ENCODE peak calls at places on chromosomes 1 and 21, in nine cellular contexts. One of them, this sample, is unnamed.

GRCh38 chr1:15617874-15618684 is 821 bp downstream of the DDI2 start:
- DNase-seq in mammary epithelial cell: peak; percentile 74
- DNase-seq in sciatic nerve: no peak
- DNase-seq in right cardiac atrium: no peak
- DNase-seq in activated effector memory CD4-positive, alpha-beta T cell treated with Interleukin-2 at 50 U/mL for 16 hours: peak; percentile 34
- DNase-seq in choroid plexus epithelial cell: peak; percentile 24
- DNase-seq in activated CD4-positive, alpha-beta T cell treated with anti-CD3 and anti-CD28 coated beads, Interleukin-2, amount 10 ng/mL, durations not matched to agents 7 days and 5 days: peak; percentile 49
- DNase-seq in endothelial cell: peak; percentile 26
- DNase-seq in neuronal stem cell: no peak
- DNase-seq in this sample: peak; percentile 75

GRCh38 chr1:83102630-83103071 is 896.3 kb downstream of the TTLL7 start:
- DNase-seq in choroid plexus epithelial cell: peak; percentile 15
- DNase-seq in mammary epithelial cell: no peak
- DNase-seq in endothelial cell: no peak
- DNase-seq in sciatic nerve: no peak
- DNase-seq in activated CD4-positive, alpha-beta T cell treated with anti-CD3 and anti-CD28 coated beads, Interleukin-2, amount 10 ng/mL, durations not matched to agents 7 days and 5 days: no peak
- DNase-seq in right cardiac atrium: no peak
- DNase-seq in activated effector memory CD4-positive, alpha-beta T cell treated with Interleukin-2 at 50 U/mL for 16 hours: no peak
- DNase-seq in neuronal stem cell: peak; percentile 6
- DNase-seq in this sample: peak; percentile 64

GRCh38 chr21:46116846-46117585 is 19.1 kb downstream of the COL6A2 start:
- DNase-seq in neuronal stem cell: no peak
- DNase-seq in sciatic nerve: peak; percentile 58
- DNase-seq in endothelial cell: peak; percentile 2
- DNase-seq in activated effector memory CD4-positive, alpha-beta T cell treated with Interleukin-2 at 50 U/mL for 16 hours: no peak
- DNase-seq in choroid plexus epithelial cell: no peak
- DNase-seq in activated CD4-positive, alpha-beta T cell treated with anti-CD3 and anti-CD28 coated beads, Interleukin-2, amount 10 ng/mL, durations not matched to agents 7 days and 5 days: no peak
- DNase-seq in right cardiac atrium: peak; percentile 16
- DNase-seq in mammary epithelial cell: peak; percentile 48
- DNase-seq in this sample: peak; percentile 39

GRCh38 chr21:45819478-45820170 is 161.9 kb upstream of the COL6A1 start:
- DNase-seq in activated CD4-positive, alpha-beta T cell treated with anti-CD3 and anti-CD28 coated beads, Interleukin-2, amount 10 ng/mL, durations not matched to agents 7 days and 5 days: no peak
- DNase-seq in activated effector memory CD4-positive, alpha-beta T cell treated with Interleukin-2 at 50 U/mL for 16 hours: no peak
- DNase-seq in sciatic nerve: no peak
- DNase-seq in right cardiac atrium: no peak
- DNase-seq in choroid plexus epithelial cell: no peak
- DNase-seq in neuronal stem cell: no peak
- DNase-seq in mammary epithelial cell: no peak
- DNase-seq in endothelial cell: no peak
- DNase-seq in this sample: no peak

GRCh38 chr1:17601643-17602382 is 62.3 kb downstream of the ARHGEF10L start:
- DNase-seq in choroid plexus epithelial cell: no peak
- DNase-seq in activated effector memory CD4-positive, alpha-beta T cell treated with Interleukin-2 at 50 U/mL for 16 hours: no peak
- DNase-seq in neuronal stem cell: no peak
- DNase-seq in activated CD4-positive, alpha-beta T cell treated with anti-CD3 and anti-CD28 coated beads, Interleukin-2, amount 10 ng/mL, durations not matched to agents 7 days and 5 days: no peak
- DNase-seq in right cardiac atrium: no peak
- DNase-seq in mammary epithelial cell: no peak
- DNase-seq in sciatic nerve: no peak
- DNase-seq in endothelial cell: no peak
- DNase-seq in this sample: no peak

GRCh38 chr1:162690672-162691434 is 58.6 kb downstream of the DDR2 start:
- DNase-seq in choroid plexus epithelial cell: peak; percentile 69
- DNase-seq in right cardiac atrium: peak; percentile 77
- DNase-seq in sciatic nerve: no peak
- DNase-seq in endothelial cell: peak; percentile 51
- DNase-seq in activated effector memory CD4-positive, alpha-beta T cell treated with Interleukin-2 at 50 U/mL for 16 hours: no peak
- DNase-seq in neuronal stem cell: no peak
- DNase-seq in activated CD4-positive, alpha-beta T cell treated with anti-CD3 and anti-CD28 coated beads, Interleukin-2, amount 10 ng/mL, durations not matched to agents 7 days and 5 days: no peak
- DNase-seq in mammary epithelial cell: peak; percentile 94
- DNase-seq in this sample: peak; percentile 98

GRCh38 chr1:80023366-80023765 is 1016.8 kb upstream of the ADGRL4 start:
- DNase-seq in activated CD4-positive, alpha-beta T cell treated with anti-CD3 and anti-CD28 coated beads, Interleukin-2, amount 10 ng/mL, durations not matched to agents 7 days and 5 days: no peak
- DNase-seq in endothelial cell: no peak
- DNase-seq in mammary epithelial cell: peak; percentile 17
- DNase-seq in neuronal stem cell: no peak
- DNase-seq in sciatic nerve: no peak
- DNase-seq in right cardiac atrium: no peak
- DNase-seq in choroid plexus epithelial cell: no peak
- DNase-seq in activated effector memory CD4-positive, alpha-beta T cell treated with Interleukin-2 at 50 U/mL for 16 hours: no peak
- DNase-seq in this sample: peak; percentile 7

GRCh38 chr1:47385020-47385419 is 31.1 kb upstream of the FOXE3 start:
- DNase-seq in activated CD4-positive, alpha-beta T cell treated with anti-CD3 and anti-CD28 coated beads, Interleukin-2, amount 10 ng/mL, durations not matched to agents 7 days and 5 days: no peak
- DNase-seq in activated effector memory CD4-positive, alpha-beta T cell treated with Interleukin-2 at 50 U/mL for 16 hours: no peak
- DNase-seq in mammary epithelial cell: no peak
- DNase-seq in right cardiac atrium: no peak
- DNase-seq in sciatic nerve: no peak
- DNase-seq in endothelial cell: no peak
- DNase-seq in choroid plexus epithelial cell: no peak
- DNase-seq in neuronal stem cell: no peak
- DNase-seq in this sample: no peak

GRCh38 chr1:118202076-118202608 is 17.1 kb upstream of the SPAG17 start:
- DNase-seq in right cardiac atrium: no peak
- DNase-seq in activated CD4-positive, alpha-beta T cell treated with anti-CD3 and anti-CD28 coated beads, Interleukin-2, amount 10 ng/mL, durations not matched to agents 7 days and 5 days: no peak
- DNase-seq in sciatic nerve: no peak
- DNase-seq in choroid plexus epithelial cell: no peak
- DNase-seq in activated effector memory CD4-positive, alpha-beta T cell treated with Interleukin-2 at 50 U/mL for 16 hours: no peak
- DNase-seq in mammary epithelial cell: no peak
- DNase-seq in endothelial cell: no peak
- DNase-seq in neuronal stem cell: no peak
- DNase-seq in this sample: no peak

GRCh38 chr1:162878000-162878596 is 17.1 kb upstream of the CCDC190 start:
- DNase-seq in activated effector memory CD4-positive, alpha-beta T cell treated with Interleukin-2 at 50 U/mL for 16 hours: no peak
- DNase-seq in mammary epithelial cell: peak; percentile 67
- DNase-seq in endothelial cell: peak; percentile 79
- DNase-seq in neuronal stem cell: peak; percentile 72
- DNase-seq in right cardiac atrium: peak; percentile 33
- DNase-seq in activated CD4-positive, alpha-beta T cell treated with anti-CD3 and anti-CD28 coated beads, Interleukin-2, amount 10 ng/mL, durations not matched to agents 7 days and 5 days: peak; percentile 36
- DNase-seq in choroid plexus epithelial cell: peak; percentile 94
- DNase-seq in sciatic nerve: peak; percentile 61
- DNase-seq in this sample: peak; percentile 93

GRCh38 chr1:205658943-205659581 is 21.2 kb downstream of the SLC45A3 start:
- DNase-seq in choroid plexus epithelial cell: peak; percentile 79
- DNase-seq in neuronal stem cell: peak; percentile 53
- DNase-seq in mammary epithelial cell: peak; percentile 46
- DNase-seq in right cardiac atrium: peak; percentile 85
- DNase-seq in sciatic nerve: peak; percentile 90
- DNase-seq in activated effector memory CD4-positive, alpha-beta T cell treated with Interleukin-2 at 50 U/mL for 16 hours: peak; percentile 63
- DNase-seq in endothelial cell: peak; percentile 88
- DNase-seq in activated CD4-positive, alpha-beta T cell treated with anti-CD3 and anti-CD28 coated beads, Interleukin-2, amount 10 ng/mL, durations not matched to agents 7 days and 5 days: peak; percentile 81
- DNase-seq in this sample: peak; percentile 85

GRCh38 chr21:40339050-40339449 is 471.8 kb downstream of the PCP4 start:
- DNase-seq in mammary epithelial cell: no peak
- DNase-seq in sciatic nerve: peak; percentile 54
- DNase-seq in right cardiac atrium: no peak
- DNase-seq in activated effector memory CD4-positive, alpha-beta T cell treated with Interleukin-2 at 50 U/mL for 16 hours: no peak
- DNase-seq in neuronal stem cell: no peak
- DNase-seq in endothelial cell: no peak
- DNase-seq in activated CD4-positive, alpha-beta T cell treated with anti-CD3 and anti-CD28 coated beads, Interleukin-2, amount 10 ng/mL, durations not matched to agents 7 days and 5 days: no peak
- DNase-seq in choroid plexus epithelial cell: no peak
- DNase-seq in this sample: no peak

GRCh38 chr21:32096411-32096810 is 182.4 kb downstream of the MIS18A start:
- DNase-seq in choroid plexus epithelial cell: no peak
- DNase-seq in endothelial cell: peak; percentile 42
- DNase-seq in activated effector memory CD4-positive, alpha-beta T cell treated with Interleukin-2 at 50 U/mL for 16 hours: no peak
- DNase-seq in activated CD4-positive, alpha-beta T cell treated with anti-CD3 and anti-CD28 coated beads, Interleukin-2, amount 10 ng/mL, durations not matched to agents 7 days and 5 days: no peak
- DNase-seq in neuronal stem cell: peak; percentile 26
- DNase-seq in right cardiac atrium: no peak
- DNase-seq in mammary epithelial cell: no peak
- DNase-seq in sciatic nerve: no peak
- DNase-seq in this sample: peak; percentile 15

GRCh38 chr1:35112668-35113067 is 33.5 kb downstream of the ZMYM1 start:
- DNase-seq in neuronal stem cell: no peak
- DNase-seq in choroid plexus epithelial cell: peak; percentile 48
- DNase-seq in activated effector memory CD4-positive, alpha-beta T cell treated with Interleukin-2 at 50 U/mL for 16 hours: no peak
- DNase-seq in sciatic nerve: no peak
- DNase-seq in endothelial cell: no peak
- DNase-seq in activated CD4-positive, alpha-beta T cell treated with anti-CD3 and anti-CD28 coated beads, Interleukin-2, amount 10 ng/mL, durations not matched to agents 7 days and 5 days: no peak
- DNase-seq in right cardiac atrium: no peak
- DNase-seq in mammary epithelial cell: no peak
- DNase-seq in this sample: peak; percentile 31

GRCh38 chr1:229230893-229231753 is 39.8 kb upstream of the RAB4A start:
- DNase-seq in neuronal stem cell: no peak
- DNase-seq in sciatic nerve: peak; percentile 38
- DNase-seq in mammary epithelial cell: peak; percentile 86
- DNase-seq in endothelial cell: no peak
- DNase-seq in choroid plexus epithelial cell: peak; percentile 71
- DNase-seq in right cardiac atrium: no peak
- DNase-seq in activated effector memory CD4-positive, alpha-beta T cell treated with Interleukin-2 at 50 U/mL for 16 hours: no peak
- DNase-seq in activated CD4-positive, alpha-beta T cell treated with anti-CD3 and anti-CD28 coated beads, Interleukin-2, amount 10 ng/mL, durations not matched to agents 7 days and 5 days: no peak
- DNase-seq in this sample: peak; percentile 44

GRCh38 chr1:70314706-70315304 is 39.7 kb downstream of the ANKRD13C start:
- DNase-seq in right cardiac atrium: no peak
- DNase-seq in neuronal stem cell: no peak
- DNase-seq in mammary epithelial cell: no peak
- DNase-seq in endothelial cell: no peak
- DNase-seq in sciatic nerve: no peak
- DNase-seq in activated CD4-positive, alpha-beta T cell treated with anti-CD3 and anti-CD28 coated beads, Interleukin-2, amount 10 ng/mL, durations not matched to agents 7 days and 5 days: no peak
- DNase-seq in activated effector memory CD4-positive, alpha-beta T cell treated with Interleukin-2 at 50 U/mL for 16 hours: no peak
- DNase-seq in choroid plexus epithelial cell: no peak
- DNase-seq in this sample: no peak

GRCh38 chr1:24297852-24298232 is 21.3 kb upstream of the GRHL3 start:
- DNase-seq in right cardiac atrium: no peak
- DNase-seq in mammary epithelial cell: no peak
- DNase-seq in endothelial cell: no peak
- DNase-seq in activated CD4-positive, alpha-beta T cell treated with anti-CD3 and anti-CD28 coated beads, Interleukin-2, amount 10 ng/mL, durations not matched to agents 7 days and 5 days: no peak
- DNase-seq in sciatic nerve: no peak
- DNase-seq in neuronal stem cell: no peak
- DNase-seq in choroid plexus epithelial cell: no peak
- DNase-seq in activated effector memory CD4-positive, alpha-beta T cell treated with Interleukin-2 at 50 U/mL for 16 hours: no peak
- DNase-seq in this sample: no peak

GRCh38 chr1:164983023-164983650 is 373.4 kb downstream of the LMX1A start:
- DNase-seq in activated CD4-positive, alpha-beta T cell treated with anti-CD3 and anti-CD28 coated beads, Interleukin-2, amount 10 ng/mL, durations not matched to agents 7 days and 5 days: no peak
- DNase-seq in choroid plexus epithelial cell: no peak
- DNase-seq in neuronal stem cell: no peak
- DNase-seq in mammary epithelial cell: no peak
- DNase-seq in activated effector memory CD4-positive, alpha-beta T cell treated with Interleukin-2 at 50 U/mL for 16 hours: no peak
- DNase-seq in endothelial cell: no peak
- DNase-seq in right cardiac atrium: no peak
- DNase-seq in sciatic nerve: no peak
- DNase-seq in this sample: no peak

GRCh38 chr21:26099610-26100219 is 70.9 kb downstream of the APP start:
- DNase-seq in neuronal stem cell: no peak
- DNase-seq in right cardiac atrium: no peak
- DNase-seq in activated CD4-positive, alpha-beta T cell treated with anti-CD3 and anti-CD28 coated beads, Interleukin-2, amount 10 ng/mL, durations not matched to agents 7 days and 5 days: no peak
- DNase-seq in activated effector memory CD4-positive, alpha-beta T cell treated with Interleukin-2 at 50 U/mL for 16 hours: no peak
- DNase-seq in sciatic nerve: no peak
- DNase-seq in choroid plexus epithelial cell: peak; percentile 77
- DNase-seq in endothelial cell: no peak
- DNase-seq in mammary epithelial cell: no peak
- DNase-seq in this sample: no peak

GRCh38 chr1:30328100-30328370 is 395.4 kb downstream of the MATN1 start:
- DNase-seq in sciatic nerve: no peak
- DNase-seq in activated effector memory CD4-positive, alpha-beta T cell treated with Interleukin-2 at 50 U/mL for 16 hours: no peak
- DNase-seq in endothelial cell: no peak
- DNase-seq in neuronal stem cell: no peak
- DNase-seq in activated CD4-positive, alpha-beta T cell treated with anti-CD3 and anti-CD28 coated beads, Interleukin-2, amount 10 ng/mL, durations not matched to agents 7 days and 5 days: no peak
- DNase-seq in right cardiac atrium: no peak
- DNase-seq in mammary epithelial cell: no peak
- DNase-seq in choroid plexus epithelial cell: no peak
- DNase-seq in this sample: no peak

GRCh38 chr1:111247125-111247838 is 19.8 kb downstream of the CHI3L2 start:
- DNase-seq in activated CD4-positive, alpha-beta T cell treated with anti-CD3 and anti-CD28 coated beads, Interleukin-2, amount 10 ng/mL, durations not matched to agents 7 days and 5 days: no peak
- DNase-seq in mammary epithelial cell: no peak
- DNase-seq in sciatic nerve: no peak
- DNase-seq in choroid plexus epithelial cell: no peak
- DNase-seq in endothelial cell: no peak
- DNase-seq in neuronal stem cell: no peak
- DNase-seq in right cardiac atrium: no peak
- DNase-seq in activated effector memory CD4-positive, alpha-beta T cell treated with Interleukin-2 at 50 U/mL for 16 hours: no peak
- DNase-seq in this sample: no peak

GRCh38 chr21:36320421-36321324 is 676 bp downstream of the MORC3 start:
- DNase-seq in endothelial cell: peak; percentile 74
- DNase-seq in sciatic nerve: peak; percentile 79
- DNase-seq in activated CD4-positive, alpha-beta T cell treated with anti-CD3 and anti-CD28 coated beads, Interleukin-2, amount 10 ng/mL, durations not matched to agents 7 days and 5 days: peak; percentile 61
- DNase-seq in right cardiac atrium: no peak
- DNase-seq in activated effector memory CD4-positive, alpha-beta T cell treated with Interleukin-2 at 50 U/mL for 16 hours: no peak
- DNase-seq in neuronal stem cell: peak; percentile 61
- DNase-seq in mammary epithelial cell: peak; percentile 88
- DNase-seq in choroid plexus epithelial cell: peak; percentile 73
- DNase-seq in this sample: peak; percentile 70

GRCh38 chr1:5722635-5723157 is 269.5 kb downstream of the NPHP4 start:
- DNase-seq in choroid plexus epithelial cell: no peak
- DNase-seq in neuronal stem cell: no peak
- DNase-seq in mammary epithelial cell: no peak
- DNase-seq in endothelial cell: no peak
- DNase-seq in sciatic nerve: peak; percentile 36
- DNase-seq in right cardiac atrium: no peak
- DNase-seq in activated effector memory CD4-positive, alpha-beta T cell treated with Interleukin-2 at 50 U/mL for 16 hours: no peak
- DNase-seq in activated CD4-positive, alpha-beta T cell treated with anti-CD3 and anti-CD28 coated beads, Interleukin-2, amount 10 ng/mL, durations not matched to agents 7 days and 5 days: no peak
- DNase-seq in this sample: no peak